ENCODE peak calls at places on chromosomes 11 and 22, in seven cellular contexts. C is spleen, A is cardiac muscle cell, H is iPS DF 6.9, W is aorta, Z is kidney, V is heart right ventricle. K is an unnamed sample.

GRCh38 chr11:110296226-110297081 is at the start of gene RDX:
- DNase-seq in C (peak), Z (peak), W (peak), A (peak), H (peak), V (peak), K (peak)

GRCh38 chr11:9470765-9471164 is 10.0 kb downstream of the ZNF143 start:
- DNase-seq in C (no peak), A (no peak), Z (no peak), H (no peak), W (no peak), V (no peak), K (no peak)

GRCh38 chr11:55342901-55343300 is at the start of gene OR4A16:
- DNase-seq in W (no peak), A (no peak), Z (no peak), H (no peak), C (no peak), V (no peak), K (no peak)

GRCh38 chr22:44497904-44498242 is at the start of gene RTL6:
- DNase-seq in C (no peak), H (no peak), Z (no peak), W (no peak), A (no peak), V (no peak), K (no peak)

GRCh38 chr11:62573006-62573591 is 592 bp downstream of the EEF1G start:
- DNase-seq in H (no peak), Z (peak), A (peak), C (no peak), W (no peak), V (no peak), K (peak)

GRCh38 chr11:43680521-43681505 is at the start of gene HSD17B12:
- DNase-seq in C (peak), W (peak), V (peak), H (peak), Z (peak), A (peak), K (peak)

GRCh38 chr11:71200172-71200716 is 52.1 kb downstream of the SHANK2 start:
- DNase-seq in C (no peak), V (no peak), W (no peak), Z (no peak), A (no peak), H (no peak), K (no peak)

GRCh38 chr11:15687342-15687741 is 572.6 kb downstream of the INSC start:
- DNase-seq in A (no peak), V (no peak), W (no peak), H (no peak), Z (no peak), C (no peak), K (no peak)

GRCh38 chr11:67649634-67650540 is 643 bp downstream of the ACY3 start:
- DNase-seq in W (no peak), Z (peak), V (no peak), H (no peak), A (no peak), C (no peak), K (no peak)

GRCh38 chr11:68313574-68314202 is 1.3 kb downstream of the LRP5 start:
- DNase-seq in Z (no peak), C (no peak), H (no peak), V (no peak), W (no peak), A (peak), K (peak)

GRCh38 chr11:17792161-17792560 is 57.6 kb downstream of the KCNC1 start:
- DNase-seq in A (no peak), W (no peak), H (no peak), Z (no peak), C (no peak), V (no peak), K (no peak)

GRCh38 chr11:17796154-17796553 is 61.6 kb downstream of the KCNC1 start:
- DNase-seq in W (no peak), V (no peak), C (no peak), Z (no peak), A (no peak), H (no peak), K (no peak)

GRCh38 chr11:17793642-17794170 is 59.1 kb downstream of the KCNC1 start:
- DNase-seq in V (no peak), C (no peak), H (no peak), W (no peak), Z (no peak), A (no peak), K (no peak)

GRCh38 chr11:17798253-17798652 is 63.7 kb downstream of the KCNC1 start:
- DNase-seq in W (no peak), V (peak), C (no peak), A (peak), H (no peak), Z (no peak), K (no peak)

DNA sequence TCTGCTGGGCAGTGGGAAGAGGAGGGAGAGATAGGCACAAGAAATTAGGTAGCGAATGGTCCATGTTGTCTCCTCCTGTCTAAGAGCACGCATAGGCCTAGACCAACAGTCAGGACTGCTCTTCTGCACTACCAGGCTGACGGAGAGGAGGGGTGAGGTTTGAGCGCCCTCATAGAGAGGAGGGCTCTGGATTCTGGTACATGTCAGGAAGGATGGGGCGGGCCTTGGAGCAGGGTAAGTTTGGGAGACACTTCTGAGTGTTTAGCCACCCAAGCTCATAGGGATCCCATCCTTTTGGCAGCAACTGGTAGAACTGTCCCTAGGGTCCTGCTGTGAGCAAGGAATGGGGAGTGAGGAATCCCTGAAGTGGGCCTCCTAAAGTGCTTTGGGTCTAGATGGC is 60.4 kb downstream of the KCNC1 start:
- DNase-seq in Z (no peak), A (no peak), H (no peak), W (no peak), V (no peak), C (no peak), K (no peak)
- H3K4me3 ChIP-seq in Z (no peak), A (no peak), H (no peak), W (no peak), V (no peak), C (no peak), K (no peak)

DNA sequence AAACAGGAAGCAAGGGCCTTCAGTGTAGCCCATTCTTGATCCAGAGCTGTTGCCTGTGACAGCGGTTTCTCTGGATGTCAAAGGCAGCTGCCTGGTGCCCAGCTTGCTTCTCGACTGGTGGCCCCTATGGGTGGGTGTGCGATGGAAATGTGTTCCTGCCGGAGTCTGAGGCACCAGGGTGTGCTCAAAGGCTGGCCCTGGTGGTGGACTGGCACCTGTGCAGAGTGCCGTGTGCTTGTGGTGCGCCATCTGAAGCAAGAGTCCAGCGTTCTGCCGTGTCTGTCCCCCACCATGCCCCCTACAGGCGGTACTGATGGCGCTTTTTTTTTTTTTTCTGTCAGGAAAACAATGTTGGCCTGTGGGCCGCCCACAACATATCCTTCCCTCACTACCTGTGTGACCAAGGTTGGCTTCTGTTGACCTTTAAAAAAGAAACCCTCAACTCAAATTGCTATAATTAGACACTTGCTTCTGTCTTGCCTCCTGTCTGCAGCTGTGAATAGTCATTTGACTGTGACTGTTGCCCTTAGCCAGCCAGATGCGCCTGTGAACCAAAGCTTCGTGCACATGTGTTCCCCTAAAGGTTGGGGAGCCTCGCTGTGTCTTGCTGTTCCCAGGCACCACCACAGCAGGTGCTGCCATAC is 4.7 kb upstream of the RANBP1 start:
- DNase-seq in A (peak), Z (peak), C (peak), W (peak), H (no peak), V (peak), K (no peak)
- H3K27ac ChIP-seq in A (peak), Z (no peak), C (peak), W (no peak), H (no peak), V (no peak), K (no peak)

DNA sequence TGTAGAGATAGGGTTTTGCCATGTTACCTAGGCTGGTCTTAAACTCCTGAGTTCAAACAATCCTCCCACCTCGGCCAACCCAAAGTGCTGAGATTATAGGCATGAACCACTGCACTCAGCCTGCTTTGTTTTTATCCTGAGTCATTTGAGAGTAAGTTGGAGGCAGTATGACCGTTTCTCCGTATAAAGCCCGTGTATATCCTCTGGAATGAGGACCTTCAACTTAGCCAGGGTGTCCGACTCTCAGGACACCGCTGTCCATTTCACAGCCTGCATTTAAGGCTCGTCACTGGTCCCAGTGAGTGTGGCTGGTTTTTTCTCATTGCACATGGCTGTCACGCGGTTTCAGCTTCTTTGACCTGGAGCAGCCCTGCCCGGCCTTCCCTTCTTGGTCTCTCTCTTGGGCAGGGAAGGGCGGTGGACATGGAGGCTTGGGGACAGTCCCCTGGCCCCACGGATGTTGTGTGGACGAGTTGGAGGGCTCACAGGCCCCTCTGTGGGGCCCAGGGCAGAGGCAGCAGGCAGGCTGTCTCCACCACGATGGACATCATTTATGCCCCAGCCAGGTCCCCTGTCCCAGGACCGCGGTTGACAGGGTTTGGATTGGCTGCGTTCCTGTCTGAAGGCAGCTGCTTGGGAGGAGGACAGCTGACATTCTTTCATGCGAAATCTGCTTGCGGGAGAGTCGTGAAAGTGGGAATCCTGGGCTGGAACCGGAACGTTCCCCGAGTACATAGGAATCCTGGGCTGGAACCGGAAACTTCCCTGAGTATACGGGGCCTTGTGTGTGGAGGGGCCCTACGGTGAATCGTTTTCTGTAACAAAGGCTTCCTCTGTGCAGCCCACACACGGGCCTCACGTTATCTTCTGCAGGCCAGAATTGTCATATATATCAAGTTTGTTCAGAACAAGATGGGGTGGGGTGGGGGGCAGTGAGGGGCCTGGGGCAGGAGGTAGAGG is 93.4 kb downstream of the KCNQ1 start:
- DNase-seq in V (peak), C (peak), Z (peak), H (no peak), A (no peak), W (peak), K (peak)
- H3K4me3 ChIP-seq in V (no peak), C (no peak), Z (no peak), H (no peak), A (no peak), W (no peak), K (no peak)

GRCh38 chr11:707817-708420 is 1.9 kb downstream of the EPS8L2 start:
- DNase-seq in V (no peak), A (peak), C (no peak), H (no peak), Z (peak), W (no peak), K (no peak)

GRCh38 chr11:706439-706956 is 467 bp downstream of the EPS8L2 start:
- DNase-seq in A (no peak), V (no peak), Z (peak), W (peak), C (no peak), H (no peak), K (no peak)

GRCh38 chr11:709109-709997 is 3.3 kb downstream of the EPS8L2 start:
- DNase-seq in V (no peak), C (no peak), Z (no peak), A (no peak), W (no peak), H (no peak), K (no peak)

GRCh38 chr11:706957-707816 is 1.2 kb downstream of the EPS8L2 start:
- DNase-seq in A (no peak), W (peak), H (no peak), Z (peak), V (no peak), C (no peak), K (peak)

GRCh38 chr11:708511-708910 is 2.5 kb downstream of the EPS8L2 start:
- DNase-seq in A (no peak), W (no peak), V (no peak), Z (no peak), C (no peak), H (no peak), K (no peak)
- H3K27ac ChIP-seq in A (no peak), W (no peak), V (no peak), Z (peak), C (no peak), H (no peak), K (peak)

GRCh38 chr11:112173152-112173551 is 2.2 kb upstream of the BCO2 start:
- DNase-seq in W (no peak), V (peak), Z (no peak), H (no peak), A (peak), C (no peak), K (no peak)

GRCh38 chr11:112176077-112176476 is 765 bp downstream of the BCO2 start:
- DNase-seq in C (no peak), A (peak), H (no peak), V (no peak), Z (no peak), W (no peak), K (no peak)

GRCh38 chr11:112172362-112172994 is 2.8 kb upstream of the BCO2 start:
- DNase-seq in A (no peak), W (no peak), H (no peak), V (no peak), C (no peak), Z (no peak), K (no peak)

GRCh38 chr11:112175596-112175947 is 260 bp downstream of the BCO2 start:
- DNase-seq in C (no peak), A (peak), Z (no peak), W (no peak), H (no peak), V (no peak), K (no peak)

GRCh38 chr11:112174789-112175595 is at the start of gene BCO2:
- DNase-seq in H (peak), W (peak), Z (peak), V (peak), C (peak), A (peak), K (peak)
- H3K4me3 ChIP-seq in H (no peak), W (peak), Z (peak), V (peak), C (peak), A (peak), K (peak)

DNA sequence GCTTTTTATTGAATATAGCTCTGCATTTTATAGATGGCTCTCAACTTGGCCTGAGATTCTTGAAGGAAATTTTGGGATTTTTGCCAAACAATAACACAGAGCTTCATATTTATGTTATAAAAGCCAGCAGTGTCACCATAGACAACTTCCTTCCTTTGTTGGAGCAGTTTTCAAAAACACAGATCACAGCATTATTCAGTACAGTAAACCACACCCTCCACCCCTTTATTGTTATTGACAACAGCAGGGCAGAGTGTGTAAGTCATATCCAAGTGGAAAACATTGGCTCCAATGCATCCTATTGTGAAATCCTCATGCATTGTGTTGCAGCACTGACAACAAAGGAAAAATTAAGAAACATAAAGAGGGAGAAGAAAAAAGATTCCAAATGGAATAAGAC is 62.6 kb upstream of the PRSS23 start:
- DNase-seq in C (no peak), V (no peak), A (no peak), Z (no peak), H (no peak), W (no peak), K (no peak)
- H3K27ac ChIP-seq in C (peak), V (no peak), A (no peak), Z (no peak), H (no peak), W (no peak), K (no peak)

GRCh38 chr11:118305726-118306125 is 1.2 kb downstream of the CD3E start:
- DNase-seq in A (no peak), H (no peak), C (no peak), W (no peak), V (no peak), Z (no peak), K (no peak)

GRCh38 chr11:118304227-118304808 is at the start of gene CD3E:
- DNase-seq in H (no peak), C (peak), Z (no peak), W (no peak), A (no peak), V (no peak), K (no peak)

GRCh38 chr11:118306556-118306955 is 2.0 kb downstream of the CD3E start:
- DNase-seq in C (no peak), H (no peak), Z (no peak), V (no peak), W (no peak), A (no peak), K (no peak)

GRCh38 chr11:118301600-118302195 is 2.8 kb upstream of the CD3E start:
- DNase-seq in V (no peak), Z (no peak), H (no peak), C (no peak), A (no peak), W (no peak), K (no peak)

GRCh38 chr11:118304809-118305248 is 299 bp downstream of the CD3E start:
- DNase-seq in C (no peak), A (no peak), W (no peak), Z (no peak), H (no peak), V (no peak), K (no peak)
- H3K4me3 ChIP-seq in C (peak), A (no peak), W (no peak), Z (no peak), H (no peak), V (no peak), K (peak)

K was measured in upper lobe of right lung.